ENCODE peak calls at places on chromosome 5, in seven cellular contexts. One of them, this sample, is unnamed.

GRCh38 chr5:151684690-151685361 is 1.9 kb downstream of the SPARC start:
- DNase-seq in AG09309: peak; percentile 96
- DNase-seq in kidney epithelial cell: peak; percentile 83
- DNase-seq in tibial artery: peak; percentile 69
- DNase-seq in endodermal cell: peak; percentile 91
- DNase-seq in Caco-2: peak; percentile 78
- DNase-seq in A673: peak; percentile 92
- DNase-seq in this sample: peak; percentile 97

GRCh38 chr5:159943331-159943730 is 27.0 kb downstream of the ADRA1B start:
- DNase-seq in AG09309: no peak
- DNase-seq in kidney epithelial cell: no peak
- DNase-seq in tibial artery: no peak
- DNase-seq in endodermal cell: no peak
- DNase-seq in Caco-2: no peak
- DNase-seq in A673: no peak
- DNase-seq in this sample: no peak

GRCh38 chr5:95946451-95946850 is 15.2 kb downstream of the ELL2 start:
- DNase-seq in AG09309: no peak
- DNase-seq in kidney epithelial cell: no peak
- DNase-seq in tibial artery: no peak
- DNase-seq in endodermal cell: no peak
- DNase-seq in Caco-2: no peak
- DNase-seq in A673: no peak
- DNase-seq in this sample: no peak

GRCh38 chr5:82298668-82299067 is 20.5 kb upstream of the RPS23 start:
- DNase-seq in AG09309: no peak
- DNase-seq in kidney epithelial cell: no peak
- DNase-seq in tibial artery: no peak
- DNase-seq in endodermal cell: no peak
- DNase-seq in Caco-2: no peak
- DNase-seq in A673: no peak
- DNase-seq in this sample: no peak

GRCh38 chr5:95940758-95941682 is 20.6 kb downstream of the ELL2 start:
- DNase-seq in AG09309: no peak
- DNase-seq in kidney epithelial cell: no peak
- DNase-seq in tibial artery: no peak
- DNase-seq in endodermal cell: peak; percentile 59
- DNase-seq in Caco-2: no peak
- DNase-seq in A673: no peak
- DNase-seq in this sample: no peak

GRCh38 chr5:124315746-124316415 is 430.6 kb downstream of the ZNF608 start:
- DNase-seq in AG09309: no peak
- DNase-seq in kidney epithelial cell: no peak
- DNase-seq in tibial artery: no peak
- DNase-seq in endodermal cell: no peak
- DNase-seq in Caco-2: no peak
- DNase-seq in A673: no peak
- DNase-seq in this sample: no peak

GRCh38 chr5:54610197-54610898 is 92.8 kb downstream of the SNX18 start:
- DNase-seq in AG09309: no peak
- DNase-seq in kidney epithelial cell: no peak
- DNase-seq in tibial artery: no peak
- DNase-seq in endodermal cell: no peak
- DNase-seq in Caco-2: no peak
- DNase-seq in A673: peak; percentile 16
- DNase-seq in this sample: peak; percentile 83

GRCh38 chr5:76180817-76181805 is 97.9 kb downstream of the SV2C start:
- DNase-seq in AG09309: no peak
- DNase-seq in kidney epithelial cell: peak; percentile 21
- DNase-seq in tibial artery: no peak
- DNase-seq in endodermal cell: no peak
- DNase-seq in Caco-2: no peak
- DNase-seq in A673: peak; percentile 31
- DNase-seq in this sample: no peak

GRCh38 chr5:120306331-120306730 is 157.8 kb upstream of the PRR16 start:
- DNase-seq in AG09309: no peak
- DNase-seq in kidney epithelial cell: no peak
- DNase-seq in tibial artery: no peak
- DNase-seq in endodermal cell: no peak
- DNase-seq in Caco-2: no peak
- DNase-seq in A673: no peak
- DNase-seq in this sample: no peak

GRCh38 chr5:171162165-171162564 is 146.9 kb upstream of the TLX3 start:
- DNase-seq in AG09309: no peak
- DNase-seq in kidney epithelial cell: no peak
- DNase-seq in tibial artery: no peak
- DNase-seq in endodermal cell: peak; percentile 44
- DNase-seq in Caco-2: no peak
- DNase-seq in A673: no peak
- DNase-seq in this sample: no peak

GRCh38 chr5:110653231-110653970 is 73.1 kb downstream of the TMEM232 start:
- DNase-seq in AG09309: no peak
- DNase-seq in kidney epithelial cell: no peak
- DNase-seq in tibial artery: no peak
- DNase-seq in endodermal cell: no peak
- DNase-seq in Caco-2: no peak
- DNase-seq in A673: no peak
- DNase-seq in this sample: no peak

GRCh38 chr5:174358276-174358675 is 312.8 kb downstream of the NSG2 start:
- DNase-seq in AG09309: no peak
- DNase-seq in kidney epithelial cell: no peak
- DNase-seq in tibial artery: no peak
- DNase-seq in endodermal cell: no peak
- DNase-seq in Caco-2: no peak
- DNase-seq in A673: no peak
- DNase-seq in this sample: no peak

DNA sequence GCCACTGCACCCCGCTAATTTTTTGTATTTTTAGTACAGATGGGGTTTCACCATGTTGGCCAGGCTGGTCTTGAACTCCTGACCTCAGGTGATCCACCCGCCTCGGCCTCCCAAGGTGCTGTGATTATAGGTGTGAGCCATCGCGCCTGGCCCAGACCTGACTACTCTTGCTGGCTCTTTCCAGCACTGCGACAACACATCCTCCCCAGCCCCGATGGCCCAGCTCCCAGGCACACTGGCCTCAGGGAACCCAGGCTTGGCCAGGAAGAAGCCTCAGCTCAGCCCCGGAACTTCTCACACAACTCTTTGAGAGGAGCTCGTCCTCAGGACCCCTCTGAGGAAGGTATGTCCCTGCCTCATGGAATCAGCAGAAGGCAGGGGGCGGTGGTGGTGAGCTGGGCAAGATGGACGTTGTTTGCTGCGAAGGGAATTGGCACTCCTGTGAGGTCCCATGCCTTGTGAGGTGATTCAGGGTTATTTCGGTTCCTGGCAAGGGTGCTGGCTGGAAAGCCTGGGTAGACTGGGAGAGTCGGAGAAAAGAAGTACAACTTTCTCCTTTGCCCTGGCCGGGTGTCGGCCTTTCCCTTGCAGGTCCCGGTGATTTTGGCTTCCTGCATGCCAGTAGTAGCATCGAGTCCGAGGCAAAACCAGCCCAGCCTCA is 5.9 kb downstream of the DELE1 start:
- DNase-seq in AG09309: no peak
- DNase-seq in kidney epithelial cell: no peak
- DNase-seq in tibial artery: no peak
- DNase-seq in endodermal cell: no peak
- DNase-seq in Caco-2: no peak
- DNase-seq in A673: no peak
- DNase-seq in this sample: no peak
- TF ChIP-seq CTCF in AG09309: no peak
- TF ChIP-seq CTCF in kidney epithelial cell: no peak
- TF ChIP-seq CTCF in tibial artery: no peak
- TF ChIP-seq CTCF in endodermal cell: no peak
- TF ChIP-seq CTCF in Caco-2: no peak
- TF ChIP-seq CTCF in A673: no peak
- TF ChIP-seq CTCF in this sample: no peak

GRCh38 chr5:147751-148150 is 43.5 kb upstream of the LRRC14B start:
- DNase-seq in AG09309: no peak
- DNase-seq in kidney epithelial cell: no peak
- DNase-seq in tibial artery: no peak
- DNase-seq in endodermal cell: no peak
- DNase-seq in Caco-2: no peak
- DNase-seq in A673: no peak
- DNase-seq in this sample: no peak
- H3K4me3 ChIP-seq in AG09309: no peak overlapping the region
- H3K4me3 ChIP-seq in kidney epithelial cell: no peak overlapping the region
- H3K4me3 ChIP-seq in tibial artery: no peak overlapping the region
- H3K4me3 ChIP-seq in endodermal cell: no peak overlapping the region
- H3K4me3 ChIP-seq in Caco-2: no peak overlapping the region
- H3K4me3 ChIP-seq in A673: no peak overlapping the region
- H3K4me3 ChIP-seq in this sample: no peak overlapping the region

GRCh38 chr5:28707706-28708105 is 1669.3 kb upstream of the CDH9 start:
- DNase-seq in AG09309: no peak
- DNase-seq in kidney epithelial cell: no peak
- DNase-seq in tibial artery: no peak
- DNase-seq in endodermal cell: no peak
- DNase-seq in Caco-2: no peak
- DNase-seq in A673: no peak
- DNase-seq in this sample: no peak

GRCh38 chr5:28708472-28708871 is 1670.1 kb upstream of the CDH9 start:
- DNase-seq in AG09309: no peak
- DNase-seq in kidney epithelial cell: no peak
- DNase-seq in tibial artery: no peak
- DNase-seq in endodermal cell: no peak
- DNase-seq in Caco-2: no peak
- DNase-seq in A673: no peak
- DNase-seq in this sample: no peak

GRCh38 chr5:28714887-28715286 is 1676.5 kb upstream of the CDH9 start:
- DNase-seq in AG09309: no peak
- DNase-seq in kidney epithelial cell: no peak
- DNase-seq in tibial artery: no peak
- DNase-seq in endodermal cell: no peak
- DNase-seq in Caco-2: no peak
- DNase-seq in A673: no peak
- DNase-seq in this sample: no peak

GRCh38 chr5:28710360-28710759 is 1672.0 kb upstream of the CDH9 start:
- DNase-seq in AG09309: no peak
- DNase-seq in kidney epithelial cell: no peak
- DNase-seq in tibial artery: no peak
- DNase-seq in endodermal cell: no peak
- DNase-seq in Caco-2: no peak
- DNase-seq in A673: no peak
- DNase-seq in this sample: no peak
- TF ChIP-seq CTCF in AG09309: no peak
- TF ChIP-seq CTCF in kidney epithelial cell: peak; percentile 19
- TF ChIP-seq CTCF in tibial artery: no peak
- TF ChIP-seq CTCF in endodermal cell: peak; percentile 69
- TF ChIP-seq CTCF in Caco-2: no peak
- TF ChIP-seq CTCF in A673: peak; percentile 24
- TF ChIP-seq CTCF in this sample: no peak

GRCh38 chr5:93191426-93191825 is 389.6 kb downstream of the NR2F1-AS1 start:
- DNase-seq in AG09309: no peak
- DNase-seq in kidney epithelial cell: no peak
- DNase-seq in tibial artery: no peak
- DNase-seq in endodermal cell: no peak
- DNase-seq in Caco-2: no peak
- DNase-seq in A673: no peak
- DNase-seq in this sample: no peak

GRCh38 chr5:93191016-93191415 is 390.0 kb downstream of the NR2F1-AS1 start:
- DNase-seq in AG09309: no peak
- DNase-seq in kidney epithelial cell: no peak
- DNase-seq in tibial artery: no peak
- DNase-seq in endodermal cell: no peak
- DNase-seq in Caco-2: no peak
- DNase-seq in A673: no peak
- DNase-seq in this sample: no peak

GRCh38 chr5:93192683-93193082 is 388.3 kb downstream of the NR2F1-AS1 start:
- DNase-seq in AG09309: no peak
- DNase-seq in kidney epithelial cell: no peak
- DNase-seq in tibial artery: no peak
- DNase-seq in endodermal cell: no peak
- DNase-seq in Caco-2: no peak
- DNase-seq in A673: no peak
- DNase-seq in this sample: no peak

GRCh38 chr5:93193756-93194155 is 387.3 kb downstream of the NR2F1-AS1 start:
- DNase-seq in AG09309: no peak
- DNase-seq in kidney epithelial cell: no peak
- DNase-seq in tibial artery: no peak
- DNase-seq in endodermal cell: no peak
- DNase-seq in Caco-2: no peak
- DNase-seq in A673: no peak
- DNase-seq in this sample: peak; percentile 18

DNA sequence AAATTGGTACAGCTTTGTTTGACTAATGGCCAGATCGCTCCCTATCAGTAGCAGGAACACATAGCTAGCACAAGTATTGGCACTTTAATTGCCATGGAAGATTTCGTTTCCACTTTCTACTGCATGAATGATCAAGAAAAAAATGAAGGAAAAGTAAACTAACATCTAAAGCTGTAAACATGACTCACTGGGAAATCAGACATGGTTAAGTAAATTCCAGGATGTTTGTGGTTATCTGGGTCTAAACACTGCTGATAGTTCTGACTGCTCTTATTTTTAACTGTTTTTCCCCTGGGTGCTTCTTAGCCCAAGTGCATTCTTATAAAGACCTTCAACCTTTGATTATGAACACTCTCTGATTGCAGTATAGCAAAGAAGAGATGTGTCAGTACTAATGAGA is 388.9 kb downstream of the NR2F1-AS1 start:
- DNase-seq in AG09309: peak; percentile 74
- DNase-seq in kidney epithelial cell: peak; percentile 92
- DNase-seq in tibial artery: no peak
- DNase-seq in endodermal cell: no peak
- DNase-seq in Caco-2: no peak
- DNase-seq in A673: no peak
- DNase-seq in this sample: peak; percentile 87
- H3K4me3 ChIP-seq in AG09309: no peak overlapping the region
- H3K4me3 ChIP-seq in kidney epithelial cell: no peak overlapping the region
- H3K4me3 ChIP-seq in tibial artery: no peak overlapping the region
- H3K4me3 ChIP-seq in endodermal cell: no peak overlapping the region
- H3K4me3 ChIP-seq in Caco-2: no peak overlapping the region
- H3K4me3 ChIP-seq in A673: no peak overlapping the region
- H3K4me3 ChIP-seq in this sample: no peak overlapping the region

This sample was measured in AG10803.